ENCODE peak calls at places on chromosomes 3 and 15, in nine cellular contexts. One of them, this sample, is unnamed.

GRCh38 chr3:141487419-141488345 is 855 bp downstream of the RASA2 start:
- ATAC-seq in body of pancreas: peak; percentile 71
- ATAC-seq in T-cell: peak; percentile 75
- ATAC-seq in right cardiac atrium: peak; percentile 71
- ATAC-seq in lung: peak; percentile 68
- ATAC-seq in left cardiac atrium: peak; percentile 65
- ATAC-seq in naive B cell: peak; percentile 81
- ATAC-seq in thoracic aorta: peak; percentile 27
- ATAC-seq in GM23338: peak; percentile 82
- ATAC-seq in this sample: peak; percentile 87

GRCh38 chr3:105493305-105493892 is 126.7 kb downstream of the ALCAM start:
- ATAC-seq in GM23338: no peak
- ATAC-seq in left cardiac atrium: no peak
- ATAC-seq in body of pancreas: no peak
- ATAC-seq in lung: no peak
- ATAC-seq in naive B cell: no peak
- ATAC-seq in T-cell: no peak
- ATAC-seq in right cardiac atrium: no peak
- ATAC-seq in thoracic aorta: no peak
- ATAC-seq in this sample: no peak

GRCh38 chr15:69857686-69858391 is 239.9 kb downstream of the TLE3 start:
- ATAC-seq in lung: no peak
- ATAC-seq in T-cell: peak; percentile 74
- ATAC-seq in GM23338: no peak
- ATAC-seq in naive B cell: no peak
- ATAC-seq in body of pancreas: no peak
- ATAC-seq in thoracic aorta: no peak
- ATAC-seq in right cardiac atrium: no peak
- ATAC-seq in left cardiac atrium: no peak
- ATAC-seq in this sample: peak; percentile 35

GRCh38 chr3:185353225-185353624 is 9.7 kb upstream of the MAP3K13 start:
- ATAC-seq in T-cell: no peak
- ATAC-seq in naive B cell: no peak
- ATAC-seq in right cardiac atrium: no peak
- ATAC-seq in left cardiac atrium: no peak
- ATAC-seq in lung: no peak
- ATAC-seq in body of pancreas: peak; percentile 74
- ATAC-seq in GM23338: no peak
- ATAC-seq in thoracic aorta: no peak
- ATAC-seq in this sample: no peak

GRCh38 chr15:85411992-85412538 is 31.7 kb downstream of the AKAP13 start:
- ATAC-seq in right cardiac atrium: no peak
- ATAC-seq in naive B cell: no peak
- ATAC-seq in T-cell: no peak
- ATAC-seq in left cardiac atrium: no peak
- ATAC-seq in lung: no peak
- ATAC-seq in body of pancreas: no peak
- ATAC-seq in GM23338: no peak
- ATAC-seq in thoracic aorta: no peak
- ATAC-seq in this sample: no peak

GRCh38 chr3:50195501-50196252 is 4.3 kb downstream of the GNAT1 start:
- ATAC-seq in T-cell: no peak
- ATAC-seq in naive B cell: no peak
- ATAC-seq in left cardiac atrium: no peak
- ATAC-seq in lung: no peak
- ATAC-seq in thoracic aorta: no peak
- ATAC-seq in right cardiac atrium: no peak
- ATAC-seq in GM23338: no peak
- ATAC-seq in body of pancreas: peak; percentile 22
- ATAC-seq in this sample: no peak

GRCh38 chr15:35690698-35691116 is 144.7 kb upstream of the DPH6 start:
- ATAC-seq in naive B cell: no peak
- ATAC-seq in T-cell: no peak
- ATAC-seq in GM23338: no peak
- ATAC-seq in left cardiac atrium: peak; percentile 92
- ATAC-seq in body of pancreas: peak; percentile 69
- ATAC-seq in right cardiac atrium: peak; percentile 97
- ATAC-seq in lung: peak; percentile 58
- ATAC-seq in thoracic aorta: peak; percentile 90
- ATAC-seq in this sample: no peak

GRCh38 chr3:64797000-64797399 is 109.2 kb upstream of the ADAMTS9 start:
- ATAC-seq in naive B cell: no peak
- ATAC-seq in left cardiac atrium: peak; percentile 16
- ATAC-seq in right cardiac atrium: no peak
- ATAC-seq in GM23338: no peak
- ATAC-seq in thoracic aorta: no peak
- ATAC-seq in body of pancreas: no peak
- ATAC-seq in lung: no peak
- ATAC-seq in T-cell: no peak
- ATAC-seq in this sample: no peak

GRCh38 chr3:196948442-196949365 is 6.4 kb upstream of the NCBP2 start:
- ATAC-seq in thoracic aorta: no peak
- ATAC-seq in left cardiac atrium: no peak
- ATAC-seq in naive B cell: no peak
- ATAC-seq in right cardiac atrium: no peak
- ATAC-seq in GM23338: peak; percentile 96
- ATAC-seq in T-cell: no peak
- ATAC-seq in lung: no peak
- ATAC-seq in body of pancreas: no peak
- ATAC-seq in this sample: peak; percentile 48

GRCh38 chr3:104127830-104128229 is 1238.9 kb upstream of the ALCAM start:
- ATAC-seq in naive B cell: no peak
- ATAC-seq in GM23338: no peak
- ATAC-seq in T-cell: no peak
- ATAC-seq in body of pancreas: no peak
- ATAC-seq in thoracic aorta: no peak
- ATAC-seq in lung: no peak
- ATAC-seq in right cardiac atrium: no peak
- ATAC-seq in left cardiac atrium: no peak
- ATAC-seq in this sample: no peak

GRCh38 chr3:124266517-124266916 is 274.6 kb upstream of the ROPN1 start:
- ATAC-seq in thoracic aorta: no peak
- ATAC-seq in left cardiac atrium: peak; percentile 75
- ATAC-seq in naive B cell: no peak
- ATAC-seq in right cardiac atrium: no peak
- ATAC-seq in body of pancreas: no peak
- ATAC-seq in GM23338: no peak
- ATAC-seq in lung: no peak
- ATAC-seq in T-cell: no peak
- ATAC-seq in this sample: no peak

GRCh38 chr15:23690450-23690852 is 3.3 kb upstream of the NDN start:
- ATAC-seq in naive B cell: no peak
- ATAC-seq in right cardiac atrium: peak; percentile 92
- ATAC-seq in left cardiac atrium: peak; percentile 79
- ATAC-seq in GM23338: peak; percentile 77
- ATAC-seq in T-cell: no peak
- ATAC-seq in body of pancreas: peak; percentile 83
- ATAC-seq in thoracic aorta: no peak
- ATAC-seq in lung: peak; percentile 27
- ATAC-seq in this sample: no peak

GRCh38 chr3:120678331-120678845 is 3.7 kb downstream of the HGD start:
- ATAC-seq in T-cell: no peak
- ATAC-seq in lung: peak; percentile 92
- ATAC-seq in thoracic aorta: peak; percentile 60
- ATAC-seq in left cardiac atrium: peak; percentile 81
- ATAC-seq in naive B cell: peak; percentile 32
- ATAC-seq in body of pancreas: peak; percentile 91
- ATAC-seq in GM23338: peak; percentile 85
- ATAC-seq in right cardiac atrium: peak; percentile 90
- ATAC-seq in this sample: peak; percentile 63

GRCh38 chr3:34022147-34022546 is 223.7 kb downstream of the PDCD6IP start:
- ATAC-seq in thoracic aorta: no peak
- ATAC-seq in body of pancreas: no peak
- ATAC-seq in T-cell: no peak
- ATAC-seq in left cardiac atrium: no peak
- ATAC-seq in right cardiac atrium: no peak
- ATAC-seq in lung: no peak
- ATAC-seq in naive B cell: peak; percentile 69
- ATAC-seq in GM23338: no peak
- ATAC-seq in this sample: no peak

GRCh38 chr3:183260167-183260904 is 7.3 kb downstream of the B3GNT5 start:
- ATAC-seq in thoracic aorta: no peak
- ATAC-seq in body of pancreas: no peak
- ATAC-seq in GM23338: no peak
- ATAC-seq in naive B cell: peak; percentile 94
- ATAC-seq in T-cell: no peak
- ATAC-seq in lung: no peak
- ATAC-seq in left cardiac atrium: peak; percentile 69
- ATAC-seq in right cardiac atrium: peak; percentile 82
- ATAC-seq in this sample: peak; percentile 73

GRCh38 chr15:67116742-67117141 is 51.3 kb downstream of the SMAD3 start:
- ATAC-seq in left cardiac atrium: no peak
- ATAC-seq in right cardiac atrium: no peak
- ATAC-seq in GM23338: no peak
- ATAC-seq in lung: no peak
- ATAC-seq in naive B cell: no peak
- ATAC-seq in thoracic aorta: no peak
- ATAC-seq in T-cell: no peak
- ATAC-seq in body of pancreas: no peak
- ATAC-seq in this sample: no peak

GRCh38 chr3:101677436-101678286 is 729 bp upstream of the ZBTB11 start:
- ATAC-seq in GM23338: peak; percentile 2
- ATAC-seq in thoracic aorta: no peak
- ATAC-seq in left cardiac atrium: no peak
- ATAC-seq in right cardiac atrium: no peak
- ATAC-seq in lung: no peak
- ATAC-seq in body of pancreas: no peak
- ATAC-seq in naive B cell: no peak
- ATAC-seq in T-cell: no peak
- ATAC-seq in this sample: no peak

GRCh38 chr3:196400331-196400730 is 31.9 kb downstream of the UBXN7 start:
- ATAC-seq in naive B cell: no peak
- ATAC-seq in left cardiac atrium: no peak
- ATAC-seq in thoracic aorta: no peak
- ATAC-seq in T-cell: no peak
- ATAC-seq in GM23338: no peak
- ATAC-seq in body of pancreas: peak; percentile 75
- ATAC-seq in lung: no peak
- ATAC-seq in right cardiac atrium: no peak
- ATAC-seq in this sample: no peak

GRCh38 chr15:91320106-91320505 is 220.0 kb downstream of the SV2B start:
- ATAC-seq in right cardiac atrium: no peak
- ATAC-seq in GM23338: no peak
- ATAC-seq in thoracic aorta: no peak
- ATAC-seq in body of pancreas: no peak
- ATAC-seq in naive B cell: no peak
- ATAC-seq in T-cell: peak; percentile 87
- ATAC-seq in left cardiac atrium: no peak
- ATAC-seq in lung: no peak
- ATAC-seq in this sample: no peak

GRCh38 chr3:46701211-46701939 is at the start of gene TMIE:
- ATAC-seq in GM23338: peak; percentile 14
- ATAC-seq in left cardiac atrium: no peak
- ATAC-seq in naive B cell: peak; percentile 24
- ATAC-seq in T-cell: no peak
- ATAC-seq in right cardiac atrium: no peak
- ATAC-seq in thoracic aorta: no peak
- ATAC-seq in lung: no peak
- ATAC-seq in body of pancreas: no peak
- ATAC-seq in this sample: no peak

GRCh38 chr3:40714771-40715170 is 190.0 kb downstream of the ZNF621 start:
- ATAC-seq in lung: no peak
- ATAC-seq in naive B cell: no peak
- ATAC-seq in T-cell: no peak
- ATAC-seq in GM23338: no peak
- ATAC-seq in body of pancreas: no peak
- ATAC-seq in left cardiac atrium: no peak
- ATAC-seq in right cardiac atrium: no peak
- ATAC-seq in thoracic aorta: no peak
- ATAC-seq in this sample: no peak

GRCh38 chr15:91291673-91292072 is 191.6 kb downstream of the SV2B start:
- ATAC-seq in body of pancreas: no peak
- ATAC-seq in GM23338: peak; percentile 84
- ATAC-seq in thoracic aorta: no peak
- ATAC-seq in right cardiac atrium: no peak
- ATAC-seq in left cardiac atrium: peak; percentile 34
- ATAC-seq in lung: no peak
- ATAC-seq in naive B cell: peak; percentile 47
- ATAC-seq in T-cell: peak; percentile 38
- ATAC-seq in this sample: peak; percentile 55

GRCh38 chr3:28844688-28845324 is 436.1 kb upstream of the RBMS3 start:
- ATAC-seq in T-cell: no peak
- ATAC-seq in left cardiac atrium: no peak
- ATAC-seq in naive B cell: no peak
- ATAC-seq in thoracic aorta: no peak
- ATAC-seq in body of pancreas: no peak
- ATAC-seq in GM23338: peak; percentile 58
- ATAC-seq in lung: no peak
- ATAC-seq in right cardiac atrium: no peak
- ATAC-seq in this sample: no peak

GRCh38 chr15:68504721-68505090 is 72.7 kb upstream of the ITGA11 start:
- ATAC-seq in naive B cell: no peak
- ATAC-seq in thoracic aorta: no peak
- ATAC-seq in T-cell: peak; percentile 36
- ATAC-seq in lung: no peak
- ATAC-seq in left cardiac atrium: no peak
- ATAC-seq in GM23338: peak; percentile 58
- ATAC-seq in right cardiac atrium: no peak
- ATAC-seq in body of pancreas: no peak
- ATAC-seq in this sample: no peak

GRCh38 chr15:100060276-100060926 is 281.4 kb downstream of the ADAMTS17 start:
- ATAC-seq in GM23338: no peak
- ATAC-seq in T-cell: no peak
- ATAC-seq in lung: no peak
- ATAC-seq in thoracic aorta: peak; percentile 31
- ATAC-seq in left cardiac atrium: peak; percentile 40
- ATAC-seq in right cardiac atrium: peak; percentile 51
- ATAC-seq in body of pancreas: peak; percentile 85
- ATAC-seq in naive B cell: no peak
- ATAC-seq in this sample: no peak